ENCODE peak calls at places on chromosomes 5 and 9, in four cellular contexts. J, F, V and G are unnamed samples.
A peak's percentile ranks its signal among the peaks of the same experiment; 100 is the strongest.

GRCh38 chr5:16384804-16385203 is 80.8 kb downstream of the ZNF622 start:
- DNase-seq in V (no peak), F (no peak), J (no peak), G (no peak)

GRCh38 chr9:100396769-100397168 is 30.2 kb upstream of the MSANTD3 start:
- DNase-seq in F (no peak), V (no peak), J (no peak), G (no peak)

GRCh38 chr5:83567741-83568530 is 96.4 kb downstream of the VCAN start:
- DNase-seq in V (no peak), J (peak; percentile 79), F (no peak), G (no peak)

GRCh38 chr9:112615584-112616271 is 102.2 kb downstream of the INIP start:
- DNase-seq in V (no peak), F (peak; percentile 86), J (no peak), G (no peak)

GRCh38 chr9:96646081-96646991 is 8.8 kb downstream of the PRXL2C start:
- DNase-seq in J (peak; percentile 14), F (peak; percentile 69), V (no peak), G (no peak)

GRCh38 chr9:89534464-89534863 is 36.6 kb upstream of the SEMA4D start:
- DNase-seq in J (no peak), V (no peak), F (no peak), G (no peak)

GRCh38 chr5:56321236-56321881 is 88.2 kb upstream of the ANKRD55 start:
- DNase-seq in V (no peak), F (no peak), J (no peak), G (no peak)

GRCh38 chr5:172509405-172509781 is 55.1 kb upstream of the SH3PXD2B start:
- DNase-seq in V (no peak), J (no peak), F (no peak), G (no peak)

GRCh38 chr5:40652441-40653220 is 27.1 kb upstream of the PTGER4 start:
- DNase-seq in F (no peak), V (no peak), J (no peak), G (no peak)

GRCh38 chr9:116288658-116289057 is 135.1 kb downstream of the PAPPA start:
- DNase-seq in J (peak; percentile 99), V (no peak), F (no peak), G (no peak)

GRCh38 chr5:159518361-159518760 is 188.1 kb upstream of the IL12B start:
- DNase-seq in J (no peak), V (no peak), F (no peak), G (no peak)

GRCh38 chr5:168578006-168578405 is 1.2 kb downstream of the PANK3 start:
- DNase-seq in V (no peak), F (no peak), J (no peak), G (no peak)

GRCh38 chr9:68530618-68531017 is 10.1 kb downstream of the TMEM252 start:
- DNase-seq in V (no peak), J (peak; percentile 20), F (peak; percentile 4), G (no peak)

GRCh38 chr9:13023498-13023897 is 248.7 kb downstream of the LURAP1L start:
- DNase-seq in F (no peak), V (no peak), J (peak; percentile 34), G (no peak)

GRCh38 chr9:91424403-91425176 is 958 bp upstream of the NFIL3 start:
- DNase-seq in J (peak; percentile 75), V (peak; percentile 90), F (peak; percentile 80), G (peak; percentile 28)

GRCh38 chr5:157236423-157236822 is 29.5 kb upstream of the CYFIP2 start:
- DNase-seq in V (no peak), F (no peak), J (no peak), G (no peak)

GRCh38 chr5:148927307-148927946 is 101.0 kb downstream of the ADRB2 start:
- DNase-seq in V (no peak), F (no peak), J (no peak), G (no peak)

GRCh38 chr5:5585751-5586341 is 163.4 kb downstream of the ICE1 start:
- DNase-seq in F (peak; percentile 10), J (no peak), V (no peak), G (no peak)

GRCh38 chr9:138119202-138120027 is 241.8 kb downstream of the CACNA1B start:
- DNase-seq in J (no peak), V (no peak), F (no peak), G (no peak)

GRCh38 chr5:103706939-103707682 is 144.5 kb upstream of the NUDT12 start:
- DNase-seq in J (no peak), F (no peak), V (no peak), G (no peak)

GRCh38 chr9:103242025-103242424 is 246.9 kb downstream of the CYLC2 start:
- DNase-seq in V (no peak), F (no peak), J (peak; percentile 61), G (no peak)

GRCh38 chr9:91659529-91660294 is 236.1 kb upstream of the NFIL3 start:
- DNase-seq in F (peak; percentile 31), J (peak; percentile 37), V (no peak), G (no peak)

GRCh38 chr5:56406221-56406620 is 173.1 kb upstream of the ANKRD55 start:
- DNase-seq in J (no peak), F (no peak), V (no peak), G (no peak)

GRCh38 chr5:74094096-74094778 is 468.2 kb downstream of the ARHGEF28 start:
- DNase-seq in J (peak; percentile 74), F (no peak), V (no peak), G (no peak)

GRCh38 chr5:74098456-74098855 is 472.5 kb downstream of the ARHGEF28 start:
- DNase-seq in F (no peak), J (no peak), V (no peak), G (no peak)

GRCh38 chr5:74094779-74095108 is 468.7 kb downstream of the ARHGEF28 start:
- DNase-seq in V (no peak), J (no peak), F (no peak), G (no peak)

GRCh38 chr5:74095871-74096270 is 469.9 kb downstream of the ARHGEF28 start:
- DNase-seq in V (no peak), J (no peak), F (no peak), G (no peak)

GRCh38 chr5:74096325-74096724 is 470.3 kb downstream of the ARHGEF28 start:
- DNase-seq in F (no peak), J (no peak), V (no peak), G (no peak)
- H3K27ac ChIP-seq in F (no peak overlapping the region), J (no peak overlapping the region), V (no peak overlapping the region), G (no peak overlapping the region)

DNA sequence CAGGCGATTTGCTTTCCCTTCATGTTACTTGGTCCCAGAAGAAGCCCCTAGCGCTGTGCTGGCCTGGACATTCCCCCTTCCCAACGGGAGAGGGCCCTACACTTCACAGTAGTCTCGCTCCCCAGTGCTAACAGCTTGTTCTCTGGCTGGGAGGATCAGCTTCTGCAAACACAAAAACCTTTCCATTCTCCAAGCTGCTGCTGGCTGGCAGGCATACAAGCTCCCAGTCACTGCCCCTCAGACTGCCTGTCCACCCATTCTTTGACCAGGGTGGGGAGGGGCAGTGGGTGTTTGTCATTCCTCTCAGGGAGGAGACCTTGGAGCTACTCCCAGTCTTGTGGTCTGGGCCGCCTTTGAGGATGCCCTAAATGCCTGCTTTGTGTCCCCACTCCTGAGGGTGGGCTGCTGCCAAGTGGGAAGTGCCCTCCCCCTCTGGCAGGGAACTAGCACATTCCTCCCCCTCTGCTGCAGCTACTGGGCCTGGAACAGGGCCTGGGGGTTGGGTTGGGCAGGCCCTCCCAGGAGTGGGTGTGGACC is 20.8 kb downstream of the ENHO start:
- DNase-seq in V (peak; percentile 69), J (no peak), F (peak; percentile 34), G (no peak)
- TF ChIP-seq CTCF in V (peak; percentile 16), J (peak; percentile 51), F (peak; percentile 31), G (no peak)

DNA sequence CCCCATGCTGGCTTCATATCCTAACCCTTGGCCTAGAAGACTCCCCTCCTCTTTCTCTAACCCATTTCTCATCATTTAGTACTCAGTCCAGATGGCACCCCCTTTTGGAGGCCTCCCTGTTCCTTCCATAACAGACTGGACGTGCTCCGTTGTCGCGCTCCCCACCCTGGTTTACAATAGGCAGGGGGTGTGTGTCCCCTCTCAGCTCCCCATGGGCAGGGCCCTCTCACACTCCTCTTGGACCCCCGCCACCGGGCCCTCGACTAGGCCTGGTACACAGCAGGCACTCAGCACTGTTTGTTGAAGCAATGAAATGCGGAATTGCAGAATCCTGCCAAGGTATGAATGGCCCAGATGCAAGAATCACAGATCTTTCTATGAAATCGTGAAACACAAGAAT is 227.4 kb downstream of the FSTL4 start:
- DNase-seq in F (no peak), V (no peak), J (no peak), G (no peak)
- H3K27ac ChIP-seq in F (no peak overlapping the region), V (no peak overlapping the region), J (no peak overlapping the region), G (no peak overlapping the region)

DNA sequence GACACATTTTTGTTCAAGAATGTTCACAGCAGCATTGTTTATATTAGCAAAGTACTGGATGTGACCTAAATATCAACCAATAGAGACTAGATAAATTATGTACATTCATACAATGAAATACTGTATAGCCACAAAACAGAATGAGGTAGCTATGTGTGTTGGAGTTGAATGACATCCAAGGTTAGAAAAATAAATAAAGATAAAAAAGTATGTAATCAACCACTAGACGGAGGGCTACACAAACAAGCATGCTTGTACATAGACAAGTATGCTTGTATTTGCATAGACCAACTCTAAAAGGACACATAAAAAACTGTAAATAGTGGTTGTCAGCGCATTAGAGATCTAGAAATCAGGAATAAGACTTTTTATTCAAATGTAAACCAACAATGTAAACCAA is 3.0 kb downstream of the FEM1C start:
- DNase-seq in F (no peak), J (no peak), V (no peak), G (no peak)
- TF ChIP-seq CTCF in F (no peak), J (no peak), V (no peak), G (no peak)

DNA sequence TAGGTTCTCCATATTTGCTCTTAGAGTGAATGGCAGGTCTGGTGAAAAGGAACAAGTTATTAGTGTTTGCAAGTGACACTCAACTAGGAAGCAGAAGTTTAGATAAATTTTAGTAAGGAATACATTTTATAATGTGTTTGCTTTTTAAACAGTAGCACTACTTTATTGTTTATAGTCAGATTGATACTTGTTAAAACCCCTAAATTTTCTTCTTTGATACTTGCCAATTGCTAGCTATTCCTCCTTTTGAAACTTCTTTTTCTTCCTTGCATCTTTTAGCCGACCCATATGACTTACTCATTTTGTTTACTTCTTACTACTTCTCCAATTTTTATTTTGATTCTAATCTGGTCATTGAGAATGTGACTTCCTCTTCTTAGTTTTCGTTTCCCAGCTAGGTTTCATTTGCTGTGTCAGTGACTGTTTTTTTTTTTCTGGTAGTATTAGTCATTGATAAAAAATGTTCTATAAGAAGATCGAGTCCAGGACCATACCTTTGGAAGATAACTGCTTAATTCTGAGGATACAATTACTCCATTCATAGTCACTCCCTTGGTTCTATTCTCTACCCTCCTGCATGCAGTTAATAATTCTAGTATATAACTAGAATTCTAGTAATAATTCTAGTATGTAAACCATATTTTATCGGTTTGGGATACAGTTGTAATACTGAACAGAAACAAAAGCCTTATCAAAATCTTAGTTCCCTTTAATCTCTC is 2.7 kb upstream of the RICTOR start:
- DNase-seq in F (no peak), V (no peak), J (no peak), G (no peak)
- H3K27ac ChIP-seq in F (no peak overlapping the region), V (peak overlapping the region; percentile 4), J (peak overlapping the region; percentile 55), G (no peak overlapping the region)